ENCODE peak calls at places on chromosomes 16 and 17, in five cellular contexts. One of them, this sample, is unnamed.
A peak's percentile ranks its signal among the peaks of the same experiment; 100 is the strongest.

GRCh38 chr17:8155341-8156173 is 3.4 kb upstream of the PER1 start:
- DNase-seq in endothelial cell: no peak
- DNase-seq in activated CD8-positive, alpha-beta T cell treated with anti-CD3 and anti-CD28 coated beads for 36 hours: peak; percentile 45
- DNase-seq in astrocyte of the spinal cord: no peak
- DNase-seq in HL-60: no peak
- DNase-seq in this sample: no peak

GRCh38 chr17:42200702-42201101 is 6.4 kb upstream of the GHDC start:
- DNase-seq in HL-60: no peak
- DNase-seq in endothelial cell: no peak
- DNase-seq in activated CD8-positive, alpha-beta T cell treated with anti-CD3 and anti-CD28 coated beads for 36 hours: no peak
- DNase-seq in astrocyte of the spinal cord: peak; percentile 42
- DNase-seq in this sample: no peak

GRCh38 chr17:83132251-83133081 is 53.1 kb downstream of the METRNL start:
- DNase-seq in endothelial cell: no peak
- DNase-seq in astrocyte of the spinal cord: no peak
- DNase-seq in HL-60: no peak
- DNase-seq in activated CD8-positive, alpha-beta T cell treated with anti-CD3 and anti-CD28 coated beads for 36 hours: no peak
- DNase-seq in this sample: no peak

GRCh38 chr16:52068447-52069074 is 478.4 kb downstream of the TOX3 start:
- DNase-seq in endothelial cell: peak; percentile 42
- DNase-seq in astrocyte of the spinal cord: peak; percentile 6
- DNase-seq in HL-60: no peak
- DNase-seq in activated CD8-positive, alpha-beta T cell treated with anti-CD3 and anti-CD28 coated beads for 36 hours: no peak
- DNase-seq in this sample: no peak

GRCh38 chr16:50699345-50700159 is 6.1 kb downstream of the NOD2 start:
- DNase-seq in activated CD8-positive, alpha-beta T cell treated with anti-CD3 and anti-CD28 coated beads for 36 hours: peak; percentile 63
- DNase-seq in astrocyte of the spinal cord: no peak
- DNase-seq in endothelial cell: no peak
- DNase-seq in HL-60: peak; percentile 82
- DNase-seq in this sample: no peak

GRCh38 chr17:34261568-34261967 is 6.5 kb downstream of the CCL2 start:
- DNase-seq in endothelial cell: no peak
- DNase-seq in activated CD8-positive, alpha-beta T cell treated with anti-CD3 and anti-CD28 coated beads for 36 hours: peak; percentile 24
- DNase-seq in astrocyte of the spinal cord: no peak
- DNase-seq in HL-60: no peak
- DNase-seq in this sample: no peak

GRCh38 chr17:36899250-36900129 is 37.8 kb upstream of the LHX1 start:
- DNase-seq in astrocyte of the spinal cord: no peak
- DNase-seq in HL-60: no peak
- DNase-seq in endothelial cell: no peak
- DNase-seq in activated CD8-positive, alpha-beta T cell treated with anti-CD3 and anti-CD28 coated beads for 36 hours: no peak
- DNase-seq in this sample: no peak

GRCh38 chr16:67886387-67886786 is 1.7 kb downstream of the NRN1L start:
- DNase-seq in HL-60: no peak
- DNase-seq in activated CD8-positive, alpha-beta T cell treated with anti-CD3 and anti-CD28 coated beads for 36 hours: no peak
- DNase-seq in endothelial cell: no peak
- DNase-seq in astrocyte of the spinal cord: no peak
- DNase-seq in this sample: no peak

GRCh38 chr17:76948726-76949342 is 80.6 kb downstream of the MGAT5B start:
- DNase-seq in activated CD8-positive, alpha-beta T cell treated with anti-CD3 and anti-CD28 coated beads for 36 hours: no peak
- DNase-seq in endothelial cell: no peak
- DNase-seq in astrocyte of the spinal cord: no peak
- DNase-seq in HL-60: no peak
- DNase-seq in this sample: no peak

GRCh38 chr17:57926723-57927047 is 28.5 kb downstream of the CUEDC1 start:
- DNase-seq in endothelial cell: no peak
- DNase-seq in activated CD8-positive, alpha-beta T cell treated with anti-CD3 and anti-CD28 coated beads for 36 hours: no peak
- DNase-seq in astrocyte of the spinal cord: no peak
- DNase-seq in HL-60: no peak
- DNase-seq in this sample: no peak

GRCh38 chr16:50688083-50688482 is 5.3 kb upstream of the NOD2 start:
- DNase-seq in HL-60: no peak
- DNase-seq in astrocyte of the spinal cord: no peak
- DNase-seq in activated CD8-positive, alpha-beta T cell treated with anti-CD3 and anti-CD28 coated beads for 36 hours: no peak
- DNase-seq in endothelial cell: no peak
- DNase-seq in this sample: no peak

GRCh38 chr17:69223809-69224208 is 4.8 kb downstream of the ABCA10 start:
- DNase-seq in activated CD8-positive, alpha-beta T cell treated with anti-CD3 and anti-CD28 coated beads for 36 hours: no peak
- DNase-seq in astrocyte of the spinal cord: peak; percentile 73
- DNase-seq in endothelial cell: no peak
- DNase-seq in HL-60: no peak
- DNase-seq in this sample: peak; percentile 17

GRCh38 chr17:58121925-58122324 is 26.3 kb upstream of the OR4D1 start:
- DNase-seq in HL-60: no peak
- DNase-seq in astrocyte of the spinal cord: peak; percentile 25
- DNase-seq in activated CD8-positive, alpha-beta T cell treated with anti-CD3 and anti-CD28 coated beads for 36 hours: peak; percentile 43
- DNase-seq in endothelial cell: no peak
- DNase-seq in this sample: peak; percentile 34

GRCh38 chr16:1471569-1472194 is 3.1 kb downstream of the CLCN7 start:
- DNase-seq in astrocyte of the spinal cord: no peak
- DNase-seq in endothelial cell: no peak
- DNase-seq in HL-60: peak; percentile 75
- DNase-seq in activated CD8-positive, alpha-beta T cell treated with anti-CD3 and anti-CD28 coated beads for 36 hours: no peak
- DNase-seq in this sample: no peak

DNA sequence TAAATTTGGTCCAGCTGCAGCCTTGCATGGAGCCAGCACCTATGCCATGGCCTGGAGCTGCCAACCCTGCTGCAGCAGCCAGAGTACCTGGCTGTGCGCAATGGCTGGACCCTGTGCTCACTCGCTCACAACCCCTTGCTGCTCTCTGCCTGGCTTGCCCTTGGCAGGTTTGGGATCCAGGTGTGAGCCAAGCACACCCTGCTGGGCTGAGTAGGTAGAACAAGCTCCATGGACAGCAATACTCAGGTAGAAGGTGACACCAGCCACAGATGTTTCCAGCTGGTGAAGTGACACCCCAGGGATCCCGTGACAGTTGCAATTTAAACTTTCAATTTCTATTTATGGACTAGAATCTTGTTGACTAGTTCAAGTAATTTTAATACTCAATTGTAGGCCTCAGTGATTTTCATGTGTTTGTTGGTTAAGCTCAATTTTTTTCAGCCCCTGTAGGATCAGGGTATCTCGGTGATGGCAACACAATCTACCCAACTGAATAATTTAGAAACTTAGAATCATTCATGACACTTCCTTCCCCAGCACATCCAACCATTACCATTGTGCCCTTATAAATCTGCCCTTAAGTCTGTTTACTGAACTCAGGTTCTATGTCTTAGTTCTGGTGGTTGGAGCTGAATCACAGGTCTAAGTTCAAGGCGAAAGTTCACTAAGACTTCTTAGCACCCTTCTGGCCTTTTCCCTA is 480.0 kb downstream of the PMP22 start:
- DNase-seq in activated CD8-positive, alpha-beta T cell treated with anti-CD3 and anti-CD28 coated beads for 36 hours: peak; percentile 32
- DNase-seq in endothelial cell: no peak
- DNase-seq in HL-60: no peak
- DNase-seq in astrocyte of the spinal cord: no peak
- DNase-seq in this sample: no peak
- TF ChIP-seq CTCF in activated CD8-positive, alpha-beta T cell treated with anti-CD3 and anti-CD28 coated beads for 36 hours: no peak
- TF ChIP-seq CTCF in endothelial cell: no peak
- TF ChIP-seq CTCF in HL-60: no peak
- TF ChIP-seq CTCF in astrocyte of the spinal cord: no peak
- TF ChIP-seq CTCF in this sample: peak; percentile 8

GRCh38 chr16:21100447-21100846 is 50.2 kb downstream of the DNAH3 start:
- DNase-seq in HL-60: no peak
- DNase-seq in activated CD8-positive, alpha-beta T cell treated with anti-CD3 and anti-CD28 coated beads for 36 hours: no peak
- DNase-seq in endothelial cell: no peak
- DNase-seq in astrocyte of the spinal cord: peak; percentile 89
- DNase-seq in this sample: no peak

GRCh38 chr16:21104124-21104860 is 46.4 kb downstream of the DNAH3 start:
- DNase-seq in activated CD8-positive, alpha-beta T cell treated with anti-CD3 and anti-CD28 coated beads for 36 hours: no peak
- DNase-seq in astrocyte of the spinal cord: peak; percentile 88
- DNase-seq in endothelial cell: peak; percentile 39
- DNase-seq in HL-60: no peak
- DNase-seq in this sample: no peak

GRCh38 chr16:21097151-21097550 is 53.5 kb downstream of the DNAH3 start:
- DNase-seq in astrocyte of the spinal cord: peak; percentile 28
- DNase-seq in HL-60: no peak
- DNase-seq in endothelial cell: no peak
- DNase-seq in activated CD8-positive, alpha-beta T cell treated with anti-CD3 and anti-CD28 coated beads for 36 hours: no peak
- DNase-seq in this sample: no peak

GRCh38 chr16:21101631-21102420 is 48.8 kb downstream of the DNAH3 start:
- DNase-seq in endothelial cell: peak; percentile 28
- DNase-seq in activated CD8-positive, alpha-beta T cell treated with anti-CD3 and anti-CD28 coated beads for 36 hours: peak; percentile 29
- DNase-seq in astrocyte of the spinal cord: peak; percentile 10
- DNase-seq in HL-60: no peak
- DNase-seq in this sample: no peak
- TF ChIP-seq CTCF in endothelial cell: no peak
- TF ChIP-seq CTCF in activated CD8-positive, alpha-beta T cell treated with anti-CD3 and anti-CD28 coated beads for 36 hours: peak; percentile 28
- TF ChIP-seq CTCF in astrocyte of the spinal cord: peak; percentile 50
- TF ChIP-seq CTCF in HL-60: peak; percentile 34
- TF ChIP-seq CTCF in this sample: peak; percentile 40

GRCh38 chr16:49492090-49492801 is 118.6 kb downstream of the C16orf78 start:
- DNase-seq in astrocyte of the spinal cord: peak; percentile 4
- DNase-seq in HL-60: no peak
- DNase-seq in endothelial cell: peak; percentile 71
- DNase-seq in activated CD8-positive, alpha-beta T cell treated with anti-CD3 and anti-CD28 coated beads for 36 hours: peak; percentile 34
- DNase-seq in this sample: peak; percentile 83

GRCh38 chr16:49492896-49493620 is 119.5 kb downstream of the C16orf78 start:
- DNase-seq in HL-60: no peak
- DNase-seq in astrocyte of the spinal cord: no peak
- DNase-seq in activated CD8-positive, alpha-beta T cell treated with anti-CD3 and anti-CD28 coated beads for 36 hours: no peak
- DNase-seq in endothelial cell: no peak
- DNase-seq in this sample: no peak

GRCh38 chr16:49495151-49495566 is 121.6 kb downstream of the C16orf78 start:
- DNase-seq in HL-60: no peak
- DNase-seq in endothelial cell: no peak
- DNase-seq in astrocyte of the spinal cord: no peak
- DNase-seq in activated CD8-positive, alpha-beta T cell treated with anti-CD3 and anti-CD28 coated beads for 36 hours: no peak
- DNase-seq in this sample: no peak

GRCh38 chr16:49494386-49495150 is 121.0 kb downstream of the C16orf78 start:
- DNase-seq in endothelial cell: no peak
- DNase-seq in HL-60: no peak
- DNase-seq in astrocyte of the spinal cord: no peak
- DNase-seq in activated CD8-positive, alpha-beta T cell treated with anti-CD3 and anti-CD28 coated beads for 36 hours: no peak
- DNase-seq in this sample: no peak

GRCh38 chr16:49493836-49494235 is 120.2 kb downstream of the C16orf78 start:
- DNase-seq in activated CD8-positive, alpha-beta T cell treated with anti-CD3 and anti-CD28 coated beads for 36 hours: no peak
- DNase-seq in HL-60: no peak
- DNase-seq in astrocyte of the spinal cord: no peak
- DNase-seq in endothelial cell: no peak
- DNase-seq in this sample: no peak
- TF ChIP-seq CTCF in activated CD8-positive, alpha-beta T cell treated with anti-CD3 and anti-CD28 coated beads for 36 hours: no peak
- TF ChIP-seq CTCF in HL-60: no peak
- TF ChIP-seq CTCF in astrocyte of the spinal cord: no peak
- TF ChIP-seq CTCF in endothelial cell: no peak
- TF ChIP-seq CTCF in this sample: no peak

DNA sequence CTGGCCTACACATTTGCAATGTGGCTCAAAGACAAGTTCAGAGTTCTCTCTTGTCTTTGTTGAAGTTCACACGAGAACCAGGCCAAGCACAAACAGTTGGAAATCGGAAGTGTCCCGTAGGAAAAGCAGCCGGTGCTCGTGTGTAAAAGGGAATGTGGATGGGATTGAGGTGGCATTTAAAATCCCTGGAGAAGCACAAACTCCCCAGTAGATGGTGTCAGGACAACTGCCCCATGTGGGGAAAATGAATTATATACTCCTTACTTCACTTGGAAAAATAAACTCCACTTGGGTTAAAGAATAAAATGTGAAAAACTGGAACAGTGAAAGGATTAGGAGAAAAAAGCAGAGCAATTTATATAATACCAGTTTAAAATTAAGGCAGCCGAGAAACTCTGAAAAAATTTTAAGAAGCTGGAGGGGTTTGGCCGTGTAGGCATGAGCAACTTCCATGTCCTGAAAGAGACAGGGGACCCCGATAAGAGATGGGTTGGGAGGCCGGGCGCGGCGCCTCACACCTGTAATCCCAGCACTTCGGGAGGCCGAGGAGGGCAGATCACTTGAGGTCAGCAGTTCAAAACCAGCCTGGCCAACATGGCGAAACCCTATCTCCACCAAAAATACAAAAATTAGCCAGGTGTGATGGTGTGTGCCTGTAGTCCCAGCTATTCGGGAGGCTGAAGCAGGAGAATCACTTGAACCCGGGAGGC is 28.1 kb downstream of the CBFA2T3 start:
- DNase-seq in HL-60: no peak
- DNase-seq in activated CD8-positive, alpha-beta T cell treated with anti-CD3 and anti-CD28 coated beads for 36 hours: no peak
- DNase-seq in astrocyte of the spinal cord: no peak
- DNase-seq in endothelial cell: no peak
- DNase-seq in this sample: no peak
- TF ChIP-seq CTCF in HL-60: no peak
- TF ChIP-seq CTCF in activated CD8-positive, alpha-beta T cell treated with anti-CD3 and anti-CD28 coated beads for 36 hours: no peak
- TF ChIP-seq CTCF in astrocyte of the spinal cord: no peak
- TF ChIP-seq CTCF in endothelial cell: no peak
- TF ChIP-seq CTCF in this sample: no peak

DNA sequence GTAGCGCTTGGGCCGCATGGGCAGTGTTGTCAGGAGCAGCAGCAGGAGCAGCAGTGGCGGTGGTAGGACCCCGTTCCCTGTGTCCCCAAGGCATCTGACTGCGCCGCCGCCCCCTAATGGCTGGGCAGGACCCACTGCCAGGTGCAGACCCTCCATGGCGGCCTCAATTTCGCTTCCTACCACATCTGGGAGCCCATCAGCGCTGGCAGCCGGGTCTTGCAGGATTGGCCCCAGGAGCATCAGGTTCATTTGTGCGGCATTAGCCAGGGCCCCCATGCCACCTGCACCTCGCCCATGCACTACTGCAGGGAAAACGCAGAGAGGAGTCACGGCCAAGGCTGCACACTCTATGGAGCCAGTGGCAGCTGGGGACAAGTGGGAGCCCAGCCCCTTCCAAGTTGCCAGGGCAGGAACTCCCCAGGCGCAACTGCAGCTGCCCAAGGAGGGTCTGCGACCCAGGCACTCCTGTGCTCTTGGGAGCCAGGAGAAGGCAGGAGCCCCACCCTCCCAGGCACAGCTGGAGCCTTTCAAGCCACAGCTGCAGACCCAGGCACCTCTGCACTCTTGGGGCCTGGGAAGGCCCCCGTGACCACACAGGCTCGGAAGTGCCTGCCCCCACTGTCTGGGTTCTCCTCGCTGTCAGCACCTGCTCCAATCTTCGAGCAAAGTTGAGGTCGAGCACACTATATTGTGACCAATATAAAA is 594.2 kb downstream of the KCNJ18 start:
- DNase-seq in astrocyte of the spinal cord: no peak
- DNase-seq in activated CD8-positive, alpha-beta T cell treated with anti-CD3 and anti-CD28 coated beads for 36 hours: no peak
- DNase-seq in endothelial cell: no peak
- DNase-seq in HL-60: no peak
- DNase-seq in this sample: no peak
- TF ChIP-seq CTCF in astrocyte of the spinal cord: no peak
- TF ChIP-seq CTCF in activated CD8-positive, alpha-beta T cell treated with anti-CD3 and anti-CD28 coated beads for 36 hours: no peak
- TF ChIP-seq CTCF in endothelial cell: no peak
- TF ChIP-seq CTCF in HL-60: no peak
- TF ChIP-seq CTCF in this sample: no peak

GRCh38 chr17:54172654-54173316 is 350.1 kb downstream of the KIF2B start:
- DNase-seq in activated CD8-positive, alpha-beta T cell treated with anti-CD3 and anti-CD28 coated beads for 36 hours: peak; percentile 24
- DNase-seq in astrocyte of the spinal cord: peak; percentile 3
- DNase-seq in HL-60: no peak
- DNase-seq in endothelial cell: peak; percentile 35
- DNase-seq in this sample: no peak
- TF ChIP-seq CTCF in activated CD8-positive, alpha-beta T cell treated with anti-CD3 and anti-CD28 coated beads for 36 hours: no peak
- TF ChIP-seq CTCF in astrocyte of the spinal cord: peak; percentile 26
- TF ChIP-seq CTCF in HL-60: peak; percentile 31
- TF ChIP-seq CTCF in endothelial cell: peak; percentile 54
- TF ChIP-seq CTCF in this sample: peak; percentile 20

GRCh38 chr17:50176559-50177471 is 11.0 kb downstream of the SGCA start:
- DNase-seq in HL-60: no peak
- DNase-seq in endothelial cell: no peak
- DNase-seq in astrocyte of the spinal cord: no peak
- DNase-seq in activated CD8-positive, alpha-beta T cell treated with anti-CD3 and anti-CD28 coated beads for 36 hours: no peak
- DNase-seq in this sample: no peak
- TF ChIP-seq CTCF in HL-60: no peak
- TF ChIP-seq CTCF in endothelial cell: no peak
- TF ChIP-seq CTCF in astrocyte of the spinal cord: peak; percentile 7
- TF ChIP-seq CTCF in activated CD8-positive, alpha-beta T cell treated with anti-CD3 and anti-CD28 coated beads for 36 hours: no peak
- TF ChIP-seq CTCF in this sample: no peak